ENCODE peak calls at places on chromosome 15, in five cellular contexts. U is NCI-H2081, A is ACHN, D is substantia nigra, M is right atrium auricular region. S is an unnamed sample.

GRCh38 chr15:38476120-38476519 is 22.2 kb downstream of the FAM98B start:
- DNase-seq in D (no peak), U (no peak), M (no peak), A (no peak), S (no peak)

GRCh38 chr15:74807302-74807701 is 5.3 kb upstream of the LMAN1L start:
- DNase-seq in M (no peak), D (no peak), A (no peak), U (no peak), S (no peak)

GRCh38 chr15:68819451-68820204 is 1.1 kb downstream of the ANP32A start:
- DNase-seq in D (peak; percentile 79), M (no peak), U (peak; percentile 44), A (peak; percentile 52), S (no peak)

GRCh38 chr15:64379216-64379960 is 1.9 kb downstream of the PCLAF start:
- DNase-seq in A (no peak), U (peak; percentile 4), D (no peak), M (no peak), S (no peak)

GRCh38 chr15:31469801-31470545 is 143.3 kb downstream of the KLF13 start:
- DNase-seq in U (no peak), M (peak; percentile 34), A (no peak), D (no peak), S (no peak)

GRCh38 chr15:32704343-32705076 is 13.3 kb upstream of the GREM1 start:
- DNase-seq in A (no peak), D (no peak), M (no peak), U (no peak), S (no peak)

GRCh38 chr15:64284037-64284436 is 71.9 kb downstream of the CSNK1G1 start:
- DNase-seq in D (no peak), U (no peak), A (peak; percentile 49), M (no peak), S (no peak)

GRCh38 chr15:86329311-86330013 is 249.8 kb downstream of the AGBL1 start:
- DNase-seq in A (no peak), D (no peak), M (no peak), U (no peak), S (no peak)

GRCh38 chr15:98321916-98322315 is 326.4 kb upstream of the IGF1R start:
- DNase-seq in D (no peak), U (peak; percentile 5), A (peak; percentile 25), M (no peak), S (no peak)

GRCh38 chr15:60633426-60633968 is 154.6 kb upstream of the ICE2 start:
- DNase-seq in U (peak; percentile 56), D (no peak), M (no peak), A (no peak), S (peak; percentile 34)

GRCh38 chr15:77855871-77856270 is 221.6 kb downstream of the TBC1D2B start:
- DNase-seq in A (no peak), U (no peak), M (no peak), D (no peak), S (no peak)

GRCh38 chr15:80823120-80823519 is 44.0 kb downstream of the CEMIP start:
- DNase-seq in U (no peak), A (no peak), D (no peak), M (no peak), S (no peak)

GRCh38 chr15:52295421-52295991 is at the start of gene MYO5C:
- DNase-seq in M (no peak), U (peak; percentile 92), A (peak; percentile 80), D (no peak), S (peak; percentile 89)

GRCh38 chr15:88882745-88883144 is 12.6 kb downstream of the HAPLN3 start:
- DNase-seq in A (no peak), U (no peak), M (no peak), D (no peak), S (no peak)